ENCODE peak calls at places on chromosomes 5 and 9, in ten cellular contexts. O, W, E, H, D, A, M, Q, R and U are unnamed samples.

GRCh38 chr9:9881692-9882091 is 731.1 kb downstream of the PTPRD start:
- DNase-seq in E (no peak), O (no peak), R (no peak), W (no peak), H (no peak), M (no peak), D (no peak), A (no peak), Q (no peak), U (no peak)

GRCh38 chr5:128081111-128081865 is 2.3 kb upstream of the SLC12A2 start:
- DNase-seq in H (no peak), A (no peak), Q (no peak), W (no peak), D (no peak), O (no peak), R (no peak), M (no peak), E (no peak), U (no peak)

GRCh38 chr5:93585054-93585751 is 2.2 kb downstream of the NR2F1 start:
- DNase-seq in H (no peak), M (no peak), W (no peak), O (no peak), A (no peak), R (no peak), D (no peak), E (no peak), Q (peak; percentile 65), U (no peak)

GRCh38 chr5:73378070-73378469 is 70.5 kb downstream of the FOXD1 start:
- DNase-seq in O (no peak), A (no peak), H (no peak), W (no peak), M (no peak), D (no peak), Q (no peak), R (no peak), E (no peak), U (no peak)

GRCh38 chr5:158590936-158591863 is 508.5 kb downstream of the EBF1 start:
- DNase-seq in A (no peak), W (peak; percentile 64), D (no peak), E (no peak), O (no peak), H (no peak), R (no peak), Q (peak; percentile 63), M (no peak), U (peak; percentile 32)

GRCh38 chr5:124924729-124925128 is 178.3 kb upstream of the ZNF608 start:
- DNase-seq in M (no peak), A (no peak), D (no peak), H (no peak), R (no peak), Q (no peak), E (no peak), W (no peak), O (no peak), U (no peak)

GRCh38 chr9:22817181-22817580 is 370.6 kb downstream of the DMRTA1 start:
- DNase-seq in D (no peak), M (no peak), A (no peak), E (no peak), O (no peak), H (no peak), Q (no peak), R (peak; percentile 73), W (no peak), U (no peak)

GRCh38 chr5:62043289-62044274 is 262.4 kb upstream of the KIF2A start:
- DNase-seq in O (no peak), A (no peak), Q (peak; percentile 73), D (no peak), M (no peak), R (no peak), H (no peak), W (peak; percentile 57), E (no peak), U (peak; percentile 21)

GRCh38 chr5:77893225-77893860 is 117.2 kb upstream of the TBCA start:
- DNase-seq in D (no peak), W (no peak), M (no peak), O (no peak), A (no peak), R (peak; percentile 96), H (peak; percentile 3), E (no peak), Q (no peak), U (no peak)

GRCh38 chr9:70255521-70255920 is 3.3 kb upstream of the SMC5 start:
- DNase-seq in M (no peak), Q (no peak), O (no peak), A (no peak), E (no peak), D (no peak), W (no peak), R (no peak), H (no peak), U (no peak)

GRCh38 chr9:18601956-18602355 is 128.0 kb downstream of the ADAMTSL1 start:
- DNase-seq in E (no peak), R (no peak), H (no peak), A (no peak), Q (no peak), M (no peak), D (no peak), O (no peak), W (no peak), U (no peak)

GRCh38 chr9:2745560-2746380 is 28.5 kb downstream of the KCNV2 start:
- DNase-seq in H (no peak), D (no peak), O (no peak), E (no peak), M (no peak), R (no peak), A (no peak), Q (no peak), W (no peak), U (no peak)